ENCODE peak calls at places on chromosome 20, in seven cellular contexts. B is GOT3, M is HFF-Myc, L is KBM-7, O is retina, A is ascending aorta, Y is astrocyte of the hippocampus. Z is an unnamed sample.

GRCh38 chr20:63116412-63117106 is 99.4 kb downstream of the YTHDF1 start:
- DNase-seq in L (peak; percentile 28), Y (peak; percentile 59), A (no peak), O (peak; percentile 72), B (no peak), M (no peak), Z (no peak)

GRCh38 chr20:4820833-4821518 is 99.3 kb downstream of the PRND start:
- DNase-seq in L (no peak), M (peak; percentile 30), A (no peak), B (no peak), Y (peak; percentile 72), O (no peak), Z (no peak)

GRCh38 chr20:40294747-40295146 is 394.3 kb downstream of the MAFB start:
- DNase-seq in Y (no peak), O (no peak), L (no peak), B (no peak), M (no peak), A (no peak), Z (no peak)

GRCh38 chr20:46330072-46330763 is 21.9 kb upstream of the CDH22 start:
- DNase-seq in B (no peak), A (no peak), M (no peak), O (no peak), L (no peak), Y (no peak), Z (no peak)

GRCh38 chr20:31644701-31645100 is 7.0 kb downstream of the COX4I2 start:
- DNase-seq in M (no peak), L (no peak), Y (no peak), A (no peak), O (no peak), B (no peak), Z (no peak)

GRCh38 chr20:38203337-38204003 is 38.4 kb upstream of the TGM2 start:
- DNase-seq in B (no peak), M (no peak), Y (no peak), O (no peak), L (no peak), A (no peak), Z (no peak)

GRCh38 chr20:19942611-19943010 is 74.6 kb upstream of the NAA20 start:
- DNase-seq in O (no peak), B (no peak), M (no peak), A (no peak), L (no peak), Y (no peak), Z (no peak)

GRCh38 chr20:33183292-33183691 is 15.3 kb downstream of the BPIFA2 start:
- DNase-seq in L (peak; percentile 5), O (no peak), B (no peak), Y (no peak), A (no peak), M (no peak), Z (no peak)

GRCh38 chr20:4578375-4578774 is 143.3 kb upstream of the PRND start:
- DNase-seq in L (no peak), A (no peak), M (no peak), O (no peak), Y (no peak), B (no peak), Z (no peak)

GRCh38 chr20:44151621-44152416 is 35.2 kb downstream of the JPH2 start:
- DNase-seq in A (peak; percentile 83), B (no peak), Y (peak; percentile 54), L (no peak), M (no peak), O (no peak), Z (no peak)

GRCh38 chr20:32165836-32166545 is 41.6 kb downstream of the PLAGL2 start:
- DNase-seq in O (no peak), L (no peak), M (no peak), B (no peak), A (no peak), Y (no peak), Z (no peak)

GRCh38 chr20:4814696-4815252 is 93.1 kb downstream of the PRND start:
- DNase-seq in B (no peak), A (peak; percentile 72), M (no peak), Y (no peak), L (peak; percentile 78), O (no peak), Z (no peak)

Z was measured in SK-N-MC.